ENCODE peak calls at places on chromosomes 3 and 15, in four cellular contexts. Y, B, E and F are unnamed samples.

GRCh38 chr15:66231421-66232266 is 21.9 kb downstream of the MEGF11 start:
- DNase-seq in Y (no peak), B (no peak), E (peak), F (no peak)

GRCh38 chr3:13507791-13508339 is 27.8 kb downstream of the HDAC11 start:
- DNase-seq in Y (no peak), B (peak), E (peak), F (no peak)

GRCh38 chr3:51395493-51396213 is 4.6 kb downstream of the RBM15B start:
- DNase-seq in Y (no peak), B (no peak), E (no peak), F (no peak)

GRCh38 chr3:197381371-197381770 is 83.0 kb upstream of the DLG1 start:
- DNase-seq in Y (no peak), B (no peak), E (no peak), F (no peak)

GRCh38 chr3:134370611-134371451 is 3.4 kb downstream of the AMOTL2 start:
- DNase-seq in Y (no peak), B (no peak), E (no peak), F (no peak)

GRCh38 chr3:42507751-42508335 is 5.4 kb downstream of the VIPR1 start:
- DNase-seq in Y (no peak), B (no peak), E (no peak), F (no peak)

GRCh38 chr3:32685604-32686185 is 707 bp downstream of the CNOT10 start:
- DNase-seq in Y (no peak), B (peak), E (peak), F (no peak)

GRCh38 chr15:57866149-57866736 is 159.7 kb downstream of the POLR2M start:
- DNase-seq in Y (peak), B (peak), E (peak), F (peak)

GRCh38 chr15:50744601-50745000 is 20.9 kb downstream of the SPPL2A start:
- DNase-seq in Y (no peak), B (no peak), E (no peak), F (no peak)

GRCh38 chr15:81411056-81411455 is 37.0 kb upstream of the TMC3 start:
- DNase-seq in Y (no peak), B (no peak), E (peak), F (no peak)

GRCh38 chr3:43736558-43736995 is 45.8 kb downstream of the ABHD5 start:
- DNase-seq in Y (no peak), B (no peak), E (peak), F (no peak)

GRCh38 chr15:55588070-55588817 is at the start of gene PYGO1:
- DNase-seq in Y (peak), B (peak), E (peak), F (no peak)

GRCh38 chr15:81174759-81175327 is 21.8 kb upstream of the IL16 start:
- DNase-seq in Y (no peak), B (no peak), E (no peak), F (no peak)

GRCh38 chr3:52848617-52849016 is 13.8 kb upstream of the MUSTN1 start:
- DNase-seq in Y (no peak), B (no peak), E (peak), F (no peak)

GRCh38 chr15:59317211-59317610 is 55.5 kb downstream of the MYO1E start:
- DNase-seq in Y (no peak), B (no peak), E (no peak), F (no peak)

GRCh38 chr3:129068291-129068886 is 7.8 kb downstream of the GP9 start:
- DNase-seq in Y (no peak), B (no peak), E (no peak), F (no peak)

GRCh38 chr3:197038604-197039003 is 9.0 kb upstream of the MELTF start:
- DNase-seq in Y (no peak), B (no peak), E (peak), F (no peak)

GRCh38 chr3:62559831-62560445 is 186.6 kb upstream of the FEZF2 start:
- DNase-seq in Y (no peak), B (peak), E (peak), F (no peak)

GRCh38 chr15:37078000-37078399 is 22.3 kb downstream of the MEIS2 start:
- DNase-seq in Y (no peak), B (no peak), E (no peak), F (no peak)

GRCh38 chr15:100124361-100124760 is 217.4 kb downstream of the ADAMTS17 start:
- DNase-seq in Y (no peak), B (no peak), E (no peak), F (no peak)

GRCh38 chr3:69143605-69144004 is 21.2 kb upstream of the LMOD3 start:
- DNase-seq in Y (no peak), B (no peak), E (peak), F (no peak)

GRCh38 chr3:197465996-197466549 is 89.7 kb downstream of the BDH1 start:
- DNase-seq in Y (peak), B (no peak), E (peak), F (no peak)

GRCh38 chr3:169861871-169862270 is 7.9 kb downstream of the LRRC31 start:
- DNase-seq in Y (no peak), B (no peak), E (no peak), F (no peak)

GRCh38 chr3:33921608-33922007 is 123.2 kb downstream of the PDCD6IP start:
- DNase-seq in Y (no peak), B (no peak), E (no peak), F (no peak)